ENCODE peak calls at places on chromosomes 16 and 17, in five cellular contexts. One of them, this sample, is unnamed.

GRCh38 chr16:53415504-53415903 is 18.8 kb upstream of the RBL2 start:
- DNase-seq in bronchial epithelial cell: peak; percentile 21
- DNase-seq in right cardiac atrium: no peak
- DNase-seq in HCT116: no peak
- DNase-seq in left lung: no peak
- DNase-seq in this sample: peak; percentile 41

GRCh38 chr16:11181889-11182279 is 74.1 kb downstream of the SOCS1 start:
- DNase-seq in left lung: peak; percentile 74
- DNase-seq in bronchial epithelial cell: peak; percentile 29
- DNase-seq in right cardiac atrium: no peak
- DNase-seq in HCT116: no peak
- DNase-seq in this sample: no peak

GRCh38 chr16:25257504-25257955 is at the start of gene ZKSCAN2:
- DNase-seq in right cardiac atrium: peak; percentile 96
- DNase-seq in HCT116: peak; percentile 77
- DNase-seq in left lung: peak; percentile 93
- DNase-seq in bronchial epithelial cell: peak; percentile 72
- DNase-seq in this sample: peak; percentile 92

GRCh38 chr16:55842369-55843104 is 9.6 kb upstream of the CES1 start:
- DNase-seq in HCT116: peak; percentile 18
- DNase-seq in bronchial epithelial cell: peak; percentile 41
- DNase-seq in right cardiac atrium: no peak
- DNase-seq in left lung: no peak
- DNase-seq in this sample: peak; percentile 56

GRCh38 chr17:47810200-47810821 is 11.3 kb downstream of the OSBPL7 start:
- DNase-seq in right cardiac atrium: no peak
- DNase-seq in left lung: peak; percentile 76
- DNase-seq in bronchial epithelial cell: peak; percentile 98
- DNase-seq in HCT116: peak; percentile 93
- DNase-seq in this sample: peak; percentile 96

GRCh38 chr17:72576289-72576759 is 455.5 kb downstream of the SOX9 start:
- DNase-seq in right cardiac atrium: no peak
- DNase-seq in HCT116: no peak
- DNase-seq in left lung: no peak
- DNase-seq in bronchial epithelial cell: no peak
- DNase-seq in this sample: no peak

GRCh38 chr17:41733348-41734138 is 900 bp downstream of the HAP1 start:
- DNase-seq in left lung: no peak
- DNase-seq in HCT116: no peak
- DNase-seq in right cardiac atrium: no peak
- DNase-seq in bronchial epithelial cell: no peak
- DNase-seq in this sample: no peak

GRCh38 chr16:31568577-31569359 is 41.1 kb downstream of the AHSP start:
- DNase-seq in left lung: peak; percentile 52
- DNase-seq in HCT116: no peak
- DNase-seq in right cardiac atrium: peak; percentile 57
- DNase-seq in bronchial epithelial cell: no peak
- DNase-seq in this sample: no peak

GRCh38 chr17:63986842-63987615 is 11.1 kb upstream of the PRR29 start:
- DNase-seq in right cardiac atrium: no peak
- DNase-seq in HCT116: no peak
- DNase-seq in left lung: no peak
- DNase-seq in bronchial epithelial cell: no peak
- DNase-seq in this sample: no peak

GRCh38 chr17:59355030-59355694 is 23.7 kb downstream of the YPEL2 start:
- DNase-seq in left lung: no peak
- DNase-seq in bronchial epithelial cell: no peak
- DNase-seq in right cardiac atrium: no peak
- DNase-seq in HCT116: peak; percentile 31
- DNase-seq in this sample: peak; percentile 13

GRCh38 chr17:48100591-48101011 is 677 bp downstream of the CBX1 start:
- DNase-seq in HCT116: peak; percentile 68
- DNase-seq in bronchial epithelial cell: peak; percentile 55
- DNase-seq in left lung: peak; percentile 64
- DNase-seq in right cardiac atrium: peak; percentile 76
- DNase-seq in this sample: peak; percentile 72

GRCh38 chr17:22467720-22468119 is 775.4 kb downstream of the KCNJ18 start:
- DNase-seq in bronchial epithelial cell: no peak
- DNase-seq in HCT116: no peak
- DNase-seq in right cardiac atrium: no peak
- DNase-seq in left lung: no peak
- DNase-seq in this sample: no peak

GRCh38 chr16:81476732-81477131 is 32.1 kb downstream of the CMIP start:
- DNase-seq in right cardiac atrium: no peak
- DNase-seq in bronchial epithelial cell: no peak
- DNase-seq in HCT116: no peak
- DNase-seq in left lung: no peak
- DNase-seq in this sample: no peak

DNA sequence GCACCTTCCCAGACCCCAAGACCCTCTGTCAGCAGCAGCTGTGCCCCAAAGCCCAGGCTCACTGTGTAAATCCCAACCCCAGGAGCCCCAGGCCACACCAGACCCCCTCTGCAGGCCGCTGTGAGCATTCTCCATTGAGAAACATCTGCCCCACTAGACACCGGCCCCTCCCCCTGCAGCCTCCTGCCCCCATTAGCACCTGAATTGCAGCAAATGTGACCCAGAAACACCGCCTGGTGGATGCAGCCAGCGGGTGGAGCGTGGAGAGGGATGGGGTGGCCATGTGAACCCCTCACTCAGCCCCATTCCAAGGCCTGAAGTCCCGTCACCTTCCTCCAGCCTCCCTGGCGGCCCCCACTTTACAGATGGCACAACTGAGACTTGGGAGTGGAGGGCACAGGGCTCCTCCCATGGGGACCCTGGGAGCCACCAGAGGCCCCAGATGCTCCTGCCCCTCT is 2.2 kb downstream of the UBALD1 start:
- DNase-seq in HCT116: no peak
- DNase-seq in bronchial epithelial cell: no peak
- DNase-seq in left lung: no peak
- DNase-seq in right cardiac atrium: peak; percentile 49
- DNase-seq in this sample: no peak
- H3K4me3 ChIP-seq in HCT116: no peak overlapping the region
- H3K4me3 ChIP-seq in bronchial epithelial cell: no peak overlapping the region
- H3K4me3 ChIP-seq in left lung: no peak overlapping the region
- H3K4me3 ChIP-seq in right cardiac atrium: no peak overlapping the region
- H3K4me3 ChIP-seq in this sample: peak overlapping the region; percentile 76

DNA sequence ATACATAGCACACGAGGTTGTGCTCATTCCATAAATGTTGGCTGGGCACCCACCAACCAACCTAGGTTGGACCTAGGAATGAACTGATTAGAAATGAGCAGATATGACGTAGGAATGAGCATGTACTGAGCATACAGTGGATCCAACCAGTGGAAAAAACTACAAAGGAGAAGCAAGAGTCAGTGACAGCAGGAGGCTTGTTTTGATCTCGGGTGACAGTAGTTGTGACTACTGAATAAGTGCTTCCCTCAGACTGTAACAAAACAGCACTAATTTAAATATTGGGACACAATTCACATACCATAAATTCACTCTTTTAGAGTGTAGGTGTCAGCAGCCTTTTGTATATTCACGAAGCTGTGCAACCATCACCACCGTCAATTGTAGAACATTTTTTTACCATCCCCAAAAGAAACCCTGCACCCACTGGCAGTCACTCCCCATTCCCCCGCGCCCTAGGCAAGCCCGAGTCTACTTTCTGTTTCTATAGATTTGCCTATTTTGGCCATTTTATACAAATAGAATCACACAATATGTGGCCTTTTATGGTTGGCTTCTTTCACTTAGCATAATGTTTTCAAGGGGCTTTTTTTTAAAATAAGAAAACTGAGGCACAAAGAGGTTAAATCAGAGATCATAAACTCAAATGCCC is 7.0 kb downstream of the VAC14 start:
- DNase-seq in right cardiac atrium: no peak
- DNase-seq in left lung: no peak
- DNase-seq in bronchial epithelial cell: no peak
- DNase-seq in HCT116: no peak
- DNase-seq in this sample: no peak
- H3K4me3 ChIP-seq in right cardiac atrium: no peak overlapping the region
- H3K4me3 ChIP-seq in left lung: no peak overlapping the region
- H3K4me3 ChIP-seq in bronchial epithelial cell: no peak overlapping the region
- H3K4me3 ChIP-seq in HCT116: no peak overlapping the region
- H3K4me3 ChIP-seq in this sample: no peak overlapping the region

DNA sequence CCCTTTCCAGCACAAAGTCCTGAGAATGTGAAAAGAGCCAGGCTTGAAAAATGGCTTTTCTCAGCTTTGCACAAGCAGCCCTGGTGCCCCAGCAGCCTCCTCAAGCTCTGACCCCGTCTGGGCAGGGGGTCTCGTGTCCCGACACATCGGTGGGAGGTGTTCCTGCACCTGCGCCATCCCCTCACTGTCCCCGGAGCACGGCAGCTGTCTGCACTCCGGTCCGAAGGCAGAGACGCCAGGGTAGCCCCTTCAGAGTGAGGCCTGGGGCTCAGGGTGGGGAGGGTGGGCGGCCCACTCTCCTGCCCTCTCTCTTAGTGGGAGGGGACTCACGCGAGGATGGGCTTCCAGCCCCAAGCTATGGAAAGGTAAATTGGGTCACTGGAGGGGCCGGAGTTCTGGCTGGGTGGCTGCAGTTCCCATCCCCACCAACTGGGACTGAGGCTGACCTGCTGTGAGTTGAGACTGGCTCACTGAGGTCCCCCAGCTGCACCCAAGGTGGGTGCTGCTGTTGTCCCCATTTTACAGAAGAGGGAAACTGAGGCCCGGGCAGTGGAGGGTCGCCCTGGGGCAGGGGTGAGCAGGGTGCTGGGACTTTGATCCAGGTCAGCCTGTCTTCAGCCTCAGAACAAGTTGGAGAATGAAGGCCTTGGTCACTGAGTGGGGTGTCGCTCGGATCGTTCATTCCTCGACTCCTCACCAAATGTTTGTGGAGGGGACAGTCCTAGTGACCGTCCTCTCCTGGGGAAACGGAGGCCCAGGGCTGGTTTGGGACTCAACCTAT is 2.3 kb upstream of the BAIAP3 start:
- DNase-seq in HCT116: no peak
- DNase-seq in right cardiac atrium: no peak
- DNase-seq in left lung: no peak
- DNase-seq in bronchial epithelial cell: no peak
- DNase-seq in this sample: no peak
- H3K4me3 ChIP-seq in HCT116: no peak overlapping the region
- H3K4me3 ChIP-seq in right cardiac atrium: peak overlapping the region; percentile 49
- H3K4me3 ChIP-seq in left lung: no peak overlapping the region
- H3K4me3 ChIP-seq in bronchial epithelial cell: no peak overlapping the region
- H3K4me3 ChIP-seq in this sample: no peak overlapping the region

DNA sequence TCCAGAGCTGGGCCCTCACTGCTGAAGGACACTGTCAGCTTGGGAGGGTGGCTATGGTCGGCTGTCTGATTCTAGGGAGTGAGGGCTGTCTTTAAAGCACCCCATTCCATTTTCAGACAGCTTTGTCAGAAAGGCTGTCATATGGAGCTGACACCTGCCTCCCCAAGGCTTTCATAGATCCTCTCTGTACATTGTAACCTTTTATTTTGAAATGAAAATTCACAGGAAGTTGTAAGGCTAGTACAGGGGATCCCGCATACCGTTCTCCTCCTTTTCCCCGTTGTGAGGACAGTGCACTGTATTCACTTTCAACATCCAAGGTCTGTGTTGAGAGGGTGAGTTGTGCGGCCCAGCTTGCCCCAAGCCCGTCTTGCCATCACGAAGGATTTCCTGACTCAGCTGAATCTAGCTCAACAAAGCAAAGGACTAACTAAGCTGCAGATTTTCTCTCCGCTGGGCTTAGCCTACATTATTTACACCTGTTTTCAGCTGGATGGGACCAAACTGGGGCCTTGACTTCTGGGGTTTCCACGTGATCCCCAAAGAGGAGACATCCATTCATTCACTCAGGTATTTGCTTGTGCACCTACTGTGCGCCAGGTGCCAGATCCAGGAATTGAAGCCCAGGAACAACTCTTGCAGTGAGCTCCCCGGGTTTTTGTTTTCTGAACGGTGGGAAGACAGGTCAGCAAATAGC is 5.2 kb upstream of the TMEM235 start:
- DNase-seq in right cardiac atrium: peak; percentile 2
- DNase-seq in bronchial epithelial cell: no peak
- DNase-seq in left lung: no peak
- DNase-seq in HCT116: no peak
- DNase-seq in this sample: no peak
- H3K4me3 ChIP-seq in right cardiac atrium: no peak overlapping the region
- H3K4me3 ChIP-seq in bronchial epithelial cell: no peak overlapping the region
- H3K4me3 ChIP-seq in left lung: no peak overlapping the region
- H3K4me3 ChIP-seq in HCT116: no peak overlapping the region
- H3K4me3 ChIP-seq in this sample: no peak overlapping the region

GRCh38 chr17:60435244-60436170 is 13.2 kb downstream of the CHCT1 start:
- DNase-seq in bronchial epithelial cell: peak; percentile 63
- DNase-seq in HCT116: peak; percentile 79
- DNase-seq in left lung: peak; percentile 47
- DNase-seq in right cardiac atrium: peak; percentile 89
- DNase-seq in this sample: peak; percentile 82
- H3K4me3 ChIP-seq in bronchial epithelial cell: no peak overlapping the region
- H3K4me3 ChIP-seq in HCT116: no peak overlapping the region
- H3K4me3 ChIP-seq in left lung: no peak overlapping the region
- H3K4me3 ChIP-seq in right cardiac atrium: no peak overlapping the region
- H3K4me3 ChIP-seq in this sample: no peak overlapping the region

DNA sequence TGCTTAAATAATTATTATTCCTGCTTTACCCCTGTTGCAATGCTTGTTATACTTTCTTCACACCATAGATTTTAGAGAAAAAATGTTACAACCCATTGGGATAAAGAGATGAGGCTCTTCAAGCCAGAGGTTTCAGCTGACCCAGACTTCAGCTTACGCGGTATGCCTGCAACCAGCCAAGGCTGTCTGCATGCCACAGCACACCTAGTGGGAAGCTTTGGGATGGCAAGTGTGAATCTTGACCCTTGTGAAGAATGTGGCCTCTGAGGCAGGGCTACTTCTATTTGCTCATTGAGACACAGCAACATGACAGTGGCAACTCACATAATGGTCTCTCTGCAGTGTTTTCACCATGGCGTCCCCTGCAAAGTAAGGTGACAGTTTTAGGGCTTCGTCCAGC is 193.9 kb upstream of the PIRT start:
- DNase-seq in bronchial epithelial cell: no peak
- DNase-seq in left lung: no peak
- DNase-seq in right cardiac atrium: no peak
- DNase-seq in HCT116: no peak
- DNase-seq in this sample: no peak
- H3K4me3 ChIP-seq in bronchial epithelial cell: no peak overlapping the region
- H3K4me3 ChIP-seq in left lung: no peak overlapping the region
- H3K4me3 ChIP-seq in right cardiac atrium: no peak overlapping the region
- H3K4me3 ChIP-seq in HCT116: no peak overlapping the region
- H3K4me3 ChIP-seq in this sample: no peak overlapping the region

GRCh38 chr16:85614338-85615013 is 1.4 kb downstream of the GSE1 start:
- DNase-seq in HCT116: no peak
- DNase-seq in left lung: no peak
- DNase-seq in bronchial epithelial cell: no peak
- DNase-seq in right cardiac atrium: peak; percentile 68
- DNase-seq in this sample: peak; percentile 27

GRCh38 chr16:85613609-85614337 is 651 bp downstream of the GSE1 start:
- DNase-seq in HCT116: no peak
- DNase-seq in right cardiac atrium: peak; percentile 94
- DNase-seq in left lung: peak; percentile 69
- DNase-seq in bronchial epithelial cell: no peak
- DNase-seq in this sample: peak; percentile 36

GRCh38 chr16:85615852-85616607 is 2.9 kb downstream of the GSE1 start:
- DNase-seq in bronchial epithelial cell: peak; percentile 40
- DNase-seq in HCT116: peak; percentile 48
- DNase-seq in right cardiac atrium: peak; percentile 91
- DNase-seq in left lung: peak; percentile 87
- DNase-seq in this sample: peak; percentile 72

GRCh38 chr16:85616608-85617311 is 3.6 kb downstream of the GSE1 start:
- DNase-seq in HCT116: no peak
- DNase-seq in right cardiac atrium: peak; percentile 86
- DNase-seq in bronchial epithelial cell: no peak
- DNase-seq in left lung: peak; percentile 68
- DNase-seq in this sample: no peak

GRCh38 chr16:85615014-85615851 is 2.1 kb downstream of the GSE1 start:
- DNase-seq in left lung: peak; percentile 84
- DNase-seq in HCT116: peak; percentile 93
- DNase-seq in right cardiac atrium: peak; percentile 89
- DNase-seq in bronchial epithelial cell: peak; percentile 94
- DNase-seq in this sample: peak; percentile 99
- H3K4me3 ChIP-seq in left lung: peak overlapping the region; percentile 62
- H3K4me3 ChIP-seq in HCT116: peak overlapping the region; percentile 91
- H3K4me3 ChIP-seq in right cardiac atrium: no peak overlapping the region
- H3K4me3 ChIP-seq in bronchial epithelial cell: peak overlapping the region; percentile 84
- H3K4me3 ChIP-seq in this sample: peak overlapping the region; percentile 72